ENCODE peak calls at places on chromosomes 3 and 15, in eight cellular contexts. G is mesendoderm; C is kidney epithelial cell; H is fibroblast of mammary gland; U is AG09309; X is CD4-positive, CD25-positive, alpha-beta regulatory T cell; T is lung; L is bronchial epithelial cell. N is an unnamed sample.

GRCh38 chr3:55692958-55693558 is 206.0 kb upstream of the WNT5A start:
- DNase-seq in G (no peak), C (no peak), H (peak; percentile 25), U (no peak), X (no peak), T (no peak), L (no peak), N (no peak)

GRCh38 chr3:31981206-31982181 is at the start of the genes OSBPL10 and ZNF860:
- DNase-seq in G (peak; percentile 88), C (peak; percentile 56), H (peak; percentile 90), U (peak; percentile 77), X (no peak), T (peak; percentile 89), L (peak; percentile 86), N (no peak)

GRCh38 chr3:146539315-146539714 is 5.1 kb downstream of the PLSCR1 start:
- DNase-seq in G (no peak), C (no peak), H (peak; percentile 31), U (no peak), X (no peak), T (no peak), L (no peak), N (no peak)

GRCh38 chr15:90101130-90101968 is 919 bp downstream of the IDH2 start:
- DNase-seq in G (peak; percentile 82), C (no peak), H (peak; percentile 11), U (no peak), X (peak; percentile 16), T (peak; percentile 38), L (no peak), N (no peak)

GRCh38 chr3:29497282-29497681 is 216.4 kb downstream of the RBMS3 start:
- DNase-seq in G (no peak), C (no peak), H (no peak), U (no peak), X (no peak), T (no peak), L (no peak), N (no peak)

GRCh38 chr3:110414851-110415250 is 656.8 kb upstream of the NECTIN3 start:
- DNase-seq in G (no peak), C (peak; percentile 59), H (peak; percentile 85), U (peak; percentile 18), X (no peak), T (no peak), L (peak; percentile 87), N (no peak)

GRCh38 chr3:148246286-148246685 is 451.4 kb upstream of the AGTR1 start:
- DNase-seq in G (no peak), C (no peak), H (no peak), U (no peak), X (no peak), T (no peak), L (no peak), N (no peak)

GRCh38 chr3:120726784-120727183 is 15.5 kb downstream of the RABL3 start:
- DNase-seq in G (no peak), C (no peak), H (no peak), U (no peak), X (no peak), T (no peak), L (no peak), N (no peak)

GRCh38 chr3:184540777-184541681 is 20.6 kb upstream of the EPHB3 start:
- DNase-seq in G (peak; percentile 91), C (peak; percentile 9), H (peak; percentile 38), U (no peak), X (peak; percentile 51), T (peak; percentile 85), L (peak; percentile 69), N (peak; percentile 54)

GRCh38 chr3:76912966-76913365 is 126.9 kb upstream of the ROBO2 start:
- DNase-seq in G (no peak), C (no peak), H (no peak), U (no peak), X (no peak), T (no peak), L (no peak), N (no peak)

DNA sequence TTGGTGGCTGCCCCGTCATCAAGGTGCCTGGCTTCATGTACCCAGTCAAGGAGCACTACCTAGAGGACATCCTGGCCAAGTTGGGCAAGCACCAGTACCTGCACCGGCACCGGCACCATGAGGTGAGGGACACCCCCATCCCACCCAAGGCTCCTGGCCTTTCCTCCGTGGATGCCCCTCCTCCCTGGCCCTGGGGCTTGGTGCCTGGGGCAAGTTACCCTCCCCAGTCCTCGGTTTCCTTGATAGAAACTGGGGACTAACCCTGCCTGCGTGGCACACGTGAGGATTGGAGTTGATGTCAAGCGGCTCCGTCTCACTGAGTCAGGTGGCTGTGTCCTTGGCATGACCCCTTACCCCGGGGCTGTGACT is 43.9 kb downstream of the DHX30 start:
- DNase-seq in G (no peak), C (no peak), H (no peak), U (no peak), X (no peak), T (no peak), L (no peak), N (no peak)
- H3K4me3 ChIP-seq in G (no peak overlapping the region), C (no peak overlapping the region), H (no peak overlapping the region), U (no peak overlapping the region), X (no peak overlapping the region), T (no peak overlapping the region), L (no peak overlapping the region), N (no peak overlapping the region)

GRCh38 chr3:57544181-57545125 is at the start of gene DNAH12:
- DNase-seq in G (peak; percentile 99), C (peak; percentile 29), H (peak; percentile 17), U (no peak), X (no peak), T (peak; percentile 55), L (no peak), N (no peak)
- H3K4me3 ChIP-seq in G (no peak within 1 kb of the TSS), C (peak within 1 kb of the TSS; percentile 46), H (peak within 1 kb of the TSS; percentile 24), U (no peak within 1 kb of the TSS), X (no peak within 1 kb of the TSS), T (no peak within 1 kb of the TSS), L (peak within 1 kb of the TSS; percentile 0), N (no peak within 1 kb of the TSS)

GRCh38 chr15:66592505-66593218 is 26.9 kb upstream of the LCTL start:
- DNase-seq in G (peak; percentile 98), C (no peak), H (no peak), U (no peak), X (no peak), T (no peak), L (no peak), N (no peak)

GRCh38 chr15:66595332-66595731 is 29.5 kb upstream of the LCTL start:
- DNase-seq in G (no peak), C (no peak), H (no peak), U (no peak), X (no peak), T (no peak), L (no peak), N (no peak)

GRCh38 chr15:66593219-66593780 is 27.5 kb upstream of the LCTL start:
- DNase-seq in G (no peak), C (no peak), H (no peak), U (no peak), X (no peak), T (no peak), L (no peak), N (no peak)

GRCh38 chr15:66594836-66595235 is 29.0 kb upstream of the LCTL start:
- DNase-seq in G (no peak), C (no peak), H (no peak), U (no peak), X (no peak), T (no peak), L (no peak), N (no peak)

DNA sequence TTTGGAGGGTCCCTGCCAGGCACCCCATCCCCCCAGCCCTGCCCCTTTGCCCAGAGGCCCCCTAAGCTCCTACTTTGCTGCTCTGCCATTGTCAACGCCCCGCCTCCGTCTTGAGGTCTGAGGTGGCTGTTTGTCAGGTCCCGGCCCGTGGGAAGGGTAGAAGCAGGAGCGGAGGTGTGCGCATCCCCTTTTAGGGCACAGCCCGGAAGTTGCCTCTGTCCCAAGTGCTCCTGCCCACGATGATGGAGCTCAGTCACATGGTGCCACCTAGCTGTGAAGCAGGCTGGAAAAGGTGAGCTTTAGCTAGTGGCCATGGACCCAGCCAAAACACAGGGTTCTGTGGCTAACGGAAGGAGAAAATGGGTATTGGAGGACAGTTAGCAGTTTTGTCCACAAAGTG is 28.5 kb upstream of the LCTL start:
- DNase-seq in G (no peak), C (no peak), H (no peak), U (no peak), X (no peak), T (no peak), L (no peak), N (no peak)
- H3K4me3 ChIP-seq in G (no peak overlapping the region), C (no peak overlapping the region), H (no peak overlapping the region), U (no peak overlapping the region), X (no peak overlapping the region), T (no peak overlapping the region), L (no peak overlapping the region), N (no peak overlapping the region)

DNA sequence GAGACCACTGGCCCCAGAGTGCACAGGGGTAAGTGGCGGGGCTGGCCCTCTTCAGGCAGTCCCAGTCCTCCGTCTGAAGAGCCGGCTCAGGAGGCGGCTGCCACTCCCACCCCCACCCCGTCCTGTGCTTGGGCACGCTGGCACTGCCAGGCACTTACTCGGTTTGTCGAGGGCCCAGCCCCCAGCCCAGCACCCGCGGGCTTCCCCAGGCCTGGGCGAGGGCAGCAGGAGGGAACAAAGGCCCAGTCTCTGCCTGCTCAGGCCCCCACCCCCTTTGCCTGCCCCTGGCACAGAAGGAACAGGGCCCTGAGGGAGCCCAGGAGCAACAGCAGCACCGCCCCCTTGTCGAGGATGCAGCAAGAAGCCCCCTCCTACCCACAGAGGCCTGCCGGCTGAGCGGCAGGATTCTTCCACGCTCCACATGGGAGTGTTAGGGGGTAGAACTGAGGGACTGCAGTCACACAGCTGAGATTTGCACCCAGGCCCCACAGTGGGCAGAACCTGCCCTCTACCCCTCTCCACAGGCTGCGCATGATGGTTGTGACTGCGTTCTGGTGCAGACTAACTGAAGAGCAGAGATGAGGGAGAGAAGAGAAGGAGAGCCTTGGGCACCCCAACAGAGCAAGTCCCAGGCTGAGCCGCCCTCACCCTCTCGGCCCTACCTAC is 8.9 kb downstream of the DUSP7 start:
- DNase-seq in G (no peak), C (no peak), H (no peak), U (no peak), X (no peak), T (no peak), L (peak; percentile 83), N (no peak)
- H3K4me3 ChIP-seq in G (no peak overlapping the region), C (no peak overlapping the region), H (no peak overlapping the region), U (no peak overlapping the region), X (no peak overlapping the region), T (no peak overlapping the region), L (no peak overlapping the region), N (no peak overlapping the region)

GRCh38 chr3:108182339-108182738 is 39.9 kb downstream of the IFT57 start:
- DNase-seq in G (no peak), C (no peak), H (peak; percentile 33), U (no peak), X (no peak), T (no peak), L (no peak), N (no peak)

GRCh38 chr3:108180214-108180613 is 42.0 kb downstream of the IFT57 start:
- DNase-seq in G (no peak), C (no peak), H (peak; percentile 87), U (no peak), X (no peak), T (no peak), L (peak; percentile 43), N (no peak)

GRCh38 chr3:108175352-108175751 is 46.9 kb downstream of the IFT57 start:
- DNase-seq in G (no peak), C (peak; percentile 29), H (peak; percentile 56), U (no peak), X (no peak), T (no peak), L (no peak), N (no peak)

GRCh38 chr3:108181172-108181571 is 41.1 kb downstream of the IFT57 start:
- DNase-seq in G (no peak), C (no peak), H (no peak), U (no peak), X (no peak), T (no peak), L (no peak), N (no peak)

GRCh38 chr3:108178676-108179075 is 43.5 kb downstream of the IFT57 start:
- DNase-seq in G (no peak), C (no peak), H (peak; percentile 48), U (no peak), X (no peak), T (no peak), L (no peak), N (no peak)
- H3K4me3 ChIP-seq in G (no peak overlapping the region), C (no peak overlapping the region), H (no peak overlapping the region), U (no peak overlapping the region), X (no peak overlapping the region), T (no peak overlapping the region), L (no peak overlapping the region), N (no peak overlapping the region)

N was measured in Jurkat, Clone E6-1.